ENCODE peak calls at places on chromosomes 11 and 22, in ten cellular contexts. F is globus pallidus; Z is astrocyte of the spinal cord; T is stimulated activated naive CD8-positive, alpha-beta T cell treated with anti-CD3 and anti-CD28 coated beads, Interleukin-15, Interleukin-2, amounts not matched to agents 100 U/mL and 50 U/mL, for 24 hours; I is EL; K is adipocyte; W is stimulated activated CD4-positive, alpha-beta T cell treated with anti-CD3 and anti-CD28 coated beads, Interleukin-1b, Interleukin-23, amount 100 ng/mL, for 24 hours; A is OCI-LY7; X is nucleus accumbens; C is fibroblast of pulmonary artery. M is an unnamed sample.

GRCh38 chr22:49358041-49358440 is 469.6 kb downstream of the BRD1 start:
- DNase-seq in F (no peak), Z (no peak), T (no peak), I (no peak), K (no peak), W (no peak), A (no peak), X (no peak), C (no peak), M (no peak)

GRCh38 chr11:2653930-2654739 is 45.7 kb downstream of the KCNQ1OT1 start:
- DNase-seq in F (no peak), Z (no peak), T (no peak), I (no peak), K (no peak), W (no peak), A (no peak), X (no peak), C (no peak), M (no peak)

GRCh38 chr11:102343789-102344188 is 3.2 kb upstream of the BIRC2 start:
- DNase-seq in F (no peak), Z (no peak), T (no peak), I (peak), K (no peak), W (no peak), A (no peak), X (no peak), C (peak), M (no peak)

GRCh38 chr11:3107608-3108182 is 50.5 kb upstream of the CARS1 start:
- DNase-seq in F (no peak), Z (no peak), T (no peak), I (no peak), K (no peak), W (no peak), A (no peak), X (no peak), C (no peak), M (no peak)

GRCh38 chr11:69344570-69345145 is 50.7 kb downstream of the MYEOV start:
- DNase-seq in F (no peak), Z (no peak), T (peak), I (no peak), K (no peak), W (no peak), A (no peak), X (no peak), C (no peak), M (no peak)

GRCh38 chr22:31748490-31748889 is 1.4 kb downstream of the PRR14L start:
- DNase-seq in F (no peak), Z (no peak), T (no peak), I (peak), K (peak), W (no peak), A (no peak), X (no peak), C (no peak), M (peak)

GRCh38 chr11:87252869-87253268 is 215.1 kb downstream of the TMEM135 start:
- DNase-seq in F (no peak), Z (no peak), T (no peak), I (peak), K (no peak), W (no peak), A (no peak), X (no peak), C (no peak), M (peak)

GRCh38 chr22:49152146-49152929 is 675.3 kb downstream of the BRD1 start:
- DNase-seq in F (no peak), Z (no peak), T (no peak), I (no peak), K (no peak), W (no peak), A (no peak), X (no peak), C (no peak), M (no peak)

GRCh38 chr11:12864316-12865156 is 144.6 kb upstream of the RASSF10 start:
- DNase-seq in F (no peak), Z (peak), T (no peak), I (peak), K (peak), W (no peak), A (no peak), X (no peak), C (peak), M (no peak)

GRCh38 chr11:72012897-72013721 is 14.4 kb downstream of the IL18BP start:
- DNase-seq in F (peak), Z (peak), T (no peak), I (no peak), K (no peak), W (no peak), A (no peak), X (peak), C (peak), M (no peak)

GRCh38 chr22:50530280-50530856 is 556 bp upstream of the TYMP start:
- DNase-seq in F (no peak), Z (peak), T (peak), I (peak), K (peak), W (no peak), A (peak), X (no peak), C (peak), M (peak)

GRCh38 chr22:42562684-42563083 is 8.9 kb downstream of the SERHL2 start:
- DNase-seq in F (no peak), Z (no peak), T (no peak), I (no peak), K (no peak), W (no peak), A (no peak), X (no peak), C (no peak), M (no peak)

GRCh38 chr11:66293777-66294625 is 2.3 kb downstream of the TMEM151A start:
- DNase-seq in F (no peak), Z (no peak), T (no peak), I (no peak), K (no peak), W (no peak), A (no peak), X (no peak), C (no peak), M (no peak)

GRCh38 chr22:22178992-22179391 is 65.6 kb upstream of the VPREB1 start:
- DNase-seq in F (no peak), Z (no peak), T (no peak), I (no peak), K (no peak), W (no peak), A (no peak), X (no peak), C (no peak), M (no peak)

GRCh38 chr22:37775785-37776638 is 31.7 kb upstream of the GCAT start:
- DNase-seq in F (no peak), Z (peak), T (no peak), I (peak), K (peak), W (no peak), A (no peak), X (no peak), C (no peak), M (peak)

GRCh38 chr11:12502041-12502440 is 124.7 kb downstream of the PARVA start:
- DNase-seq in F (no peak), Z (peak), T (no peak), I (peak), K (no peak), W (no peak), A (no peak), X (no peak), C (no peak), M (peak)

GRCh38 chr11:35135222-35135621 is 3.7 kb upstream of the CD44 start:
- DNase-seq in F (no peak), Z (no peak), T (no peak), I (no peak), K (no peak), W (no peak), A (no peak), X (no peak), C (peak), M (no peak)

GRCh38 chr11:18105086-18105801 is 638 bp downstream of the SAAL1 start:
- DNase-seq in F (no peak), Z (no peak), T (no peak), I (no peak), K (peak), W (no peak), A (no peak), X (no peak), C (no peak), M (peak)

GRCh38 chr11:124670732-124671131 is 2.8 kb downstream of the SIAE start:
- DNase-seq in F (no peak), Z (no peak), T (peak), I (no peak), K (no peak), W (no peak), A (peak), X (no peak), C (peak), M (peak)

GRCh38 chr11:2256293-2256913 is 14.0 kb downstream of the ASCL2 start:
- DNase-seq in F (no peak), Z (no peak), T (no peak), I (no peak), K (no peak), W (no peak), A (no peak), X (no peak), C (no peak), M (no peak)

GRCh38 chr11:288328-289144 is at the start of gene PGGHG:
- DNase-seq in F (no peak), Z (no peak), T (peak), I (peak), K (peak), W (no peak), A (no peak), X (no peak), C (peak), M (peak)

GRCh38 chr11:65316311-65316978 is 1.8 kb downstream of the CDC42EP2 start:
- DNase-seq in F (no peak), Z (peak), T (no peak), I (peak), K (peak), W (no peak), A (no peak), X (no peak), C (peak), M (peak)

GRCh38 chr22:39309364-39309861 is 10.0 kb downstream of the RPL3 start:
- DNase-seq in F (no peak), Z (no peak), T (peak), I (peak), K (no peak), W (no peak), A (peak), X (no peak), C (no peak), M (peak)

GRCh38 chr11:118643142-118643994 is 36.0 kb downstream of the PHLDB1 start:
- DNase-seq in F (no peak), Z (no peak), T (no peak), I (no peak), K (no peak), W (no peak), A (no peak), X (no peak), C (no peak), M (no peak)

GRCh38 chr11:61516675-61517516 is 8.3 kb downstream of the LRRC10B start:
- DNase-seq in F (no peak), Z (peak), T (peak), I (peak), K (peak), W (peak), A (peak), X (no peak), C (peak), M (no peak)

GRCh38 chr11:78270993-78271392 is 82.3 kb downstream of the USP35 start:
- DNase-seq in F (peak), Z (no peak), T (no peak), I (no peak), K (no peak), W (no peak), A (no peak), X (peak), C (no peak), M (no peak)

GRCh38 chr22:32237021-32237420 is 18.1 kb downstream of the SLC5A4 start:
- DNase-seq in F (no peak), Z (no peak), T (no peak), I (no peak), K (no peak), W (no peak), A (no peak), X (no peak), C (no peak), M (peak)

GRCh38 chr11:3123761-3124733 is 41.1 kb downstream of the OSBPL5 start:
- DNase-seq in F (peak), Z (peak), T (no peak), I (peak), K (peak), W (no peak), A (no peak), X (no peak), C (peak), M (peak)

GRCh38 chr22:36022162-36022561 is 6.5 kb downstream of the RBFOX2 start:
- DNase-seq in F (no peak), Z (peak), T (no peak), I (peak), K (peak), W (no peak), A (no peak), X (no peak), C (peak), M (peak)

GRCh38 chr11:86620796-86621575 is 51.4 kb downstream of the ME3 start:
- DNase-seq in F (no peak), Z (peak), T (no peak), I (peak), K (peak), W (no peak), A (no peak), X (no peak), C (peak), M (peak)

GRCh38 chr11:120324932-120325810 is at the start of gene TLCD5:
- DNase-seq in F (peak), Z (peak), T (peak), I (peak), K (peak), W (peak), A (peak), X (peak), C (peak), M (peak)

GRCh38 chr11:131749100-131749499 is 378.7 kb downstream of the NTM start:
- DNase-seq in F (no peak), Z (peak), T (no peak), I (peak), K (peak), W (no peak), A (no peak), X (no peak), C (peak), M (peak)

M was measured in RPMI7951.